ENCODE peak calls at places on chromosomes 1 and 21, in four cellular contexts. J is fibroblast of mammary gland; P is NCI-H2107; Y is stimulated activated CD4-positive, alpha-beta T cell treated with anti-CD3 and anti-CD28 coated beads, TNF-alpha, amount 100 ng/mL, for 48 hours. C is an unnamed sample.

GRCh38 chr1:40758578-40759343 is 24.8 kb upstream of the KCNQ4 start:
- DNase-seq in Y (no peak), J (no peak), P (no peak), C (no peak)

GRCh38 chr1:72547412-72547811 is 265.1 kb upstream of the NEGR1 start:
- DNase-seq in Y (no peak), J (peak; percentile 40), P (no peak), C (no peak)

GRCh38 chr1:6198646-6199297 is 623 bp downstream of the RPL22 start:
- DNase-seq in Y (no peak), P (no peak), J (no peak), C (no peak)

GRCh38 chr1:4430406-4431404 is 223.7 kb upstream of the AJAP1 start:
- DNase-seq in Y (no peak), J (no peak), P (no peak), C (no peak)

GRCh38 chr1:194755241-194755953 is 1569.0 kb upstream of the B3GALT2 start:
- DNase-seq in J (no peak), Y (no peak), P (no peak), C (peak; percentile 10)

GRCh38 chr1:7149080-7149838 is 364.0 kb downstream of the CAMTA1 start:
- DNase-seq in J (no peak), P (no peak), Y (no peak), C (no peak)

GRCh38 chr1:55702064-55702463 is 486.9 kb upstream of the USP24 start:
- DNase-seq in J (peak; percentile 57), P (no peak), Y (no peak), C (no peak)

GRCh38 chr1:223702735-223703667 is 9.3 kb upstream of the CAPN2 start:
- DNase-seq in P (no peak), Y (no peak), J (peak; percentile 80), C (no peak)

GRCh38 chr1:113223546-113223945 is 150.5 kb downstream of the LRIG2 start:
- DNase-seq in J (peak; percentile 63), Y (no peak), P (no peak), C (no peak)

GRCh38 chr1:2969870-2970291 is 51.4 kb upstream of the ACTRT2 start:
- DNase-seq in J (no peak), Y (no peak), P (no peak), C (no peak)

GRCh38 chr1:2526824-2527552 is 592 bp upstream of the PANK4 start:
- DNase-seq in Y (peak; percentile 65), P (no peak), J (peak; percentile 68), C (no peak)

GRCh38 chr1:62962794-62963776 is 179.2 kb downstream of the ATG4C start:
- DNase-seq in J (peak; percentile 53), Y (peak; percentile 4), P (peak; percentile 26), C (no peak)

GRCh38 chr1:177440821-177441220 is 270.1 kb downstream of the BRINP2 start:
- DNase-seq in J (no peak), Y (no peak), P (no peak), C (no peak)

GRCh38 chr1:215007880-215008279 is 74.7 kb upstream of the KCNK2 start:
- DNase-seq in P (no peak), Y (no peak), J (peak; percentile 87), C (no peak)

GRCh38 chr21:41639336-41639735 is 127.5 kb downstream of the RIPK4 start:
- DNase-seq in Y (no peak), J (no peak), P (no peak), C (no peak)